ENCODE peak calls at places on chromosomes 3 and 15, in six cellular contexts. B, J, Z, D, O and R are unnamed samples.

GRCh38 chr15:50590288-50590687 is 43.8 kb upstream of the USP50 start:
- DNase-seq in B (no peak), J (no peak), Z (no peak), D (no peak), O (no peak), R (no peak)

GRCh38 chr3:148075829-148076716 is 621.6 kb upstream of the AGTR1 start:
- DNase-seq in B (peak; percentile 84), J (peak; percentile 68), Z (peak; percentile 13), D (peak; percentile 29), O (peak; percentile 27), R (no peak)

GRCh38 chr15:92578096-92578835 is 77.3 kb downstream of the FAM174B start:
- DNase-seq in B (no peak), J (no peak), Z (no peak), D (no peak), O (no peak), R (no peak)

GRCh38 chr15:49752517-49752916 is 131.7 kb downstream of the DTWD1 start:
- DNase-seq in B (no peak), J (no peak), Z (no peak), D (no peak), O (no peak), R (no peak)

GRCh38 chr3:48747015-48747615 is 30.1 kb upstream of the IP6K2 start:
- DNase-seq in B (peak; percentile 90), J (no peak), Z (no peak), D (no peak), O (no peak), R (no peak)

GRCh38 chr3:16060945-16061344 is 113.5 kb upstream of the GALNT15 start:
- DNase-seq in B (peak; percentile 32), J (no peak), Z (no peak), D (no peak), O (no peak), R (no peak)

GRCh38 chr15:52362497-52362896 is 66.9 kb upstream of the MYO5C start:
- DNase-seq in B (peak; percentile 9), J (no peak), Z (no peak), D (no peak), O (no peak), R (no peak)

GRCh38 chr3:111314146-111314873 is 227.7 kb upstream of the CD96 start:
- DNase-seq in B (no peak), J (no peak), Z (no peak), D (no peak), O (no peak), R (no peak)

GRCh38 chr3:120438971-120439370 is 11.8 kb downstream of the FSTL1 start:
- DNase-seq in B (no peak), J (no peak), Z (no peak), D (no peak), O (no peak), R (no peak)

GRCh38 chr3:60584250-60584649 is 667.0 kb downstream of the FHIT start:
- DNase-seq in B (no peak), J (no peak), Z (no peak), D (no peak), O (no peak), R (no peak)

GRCh38 chr3:100891033-100891432 is 102.2 kb downstream of the ABI3BP start:
- DNase-seq in B (no peak), J (peak; percentile 84), Z (no peak), D (no peak), O (no peak), R (no peak)

GRCh38 chr3:4730734-4731133 is 237.6 kb downstream of the ITPR1 start:
- DNase-seq in B (peak; percentile 68), J (no peak), Z (no peak), D (peak; percentile 54), O (no peak), R (no peak)

GRCh38 chr3:138875096-138875753 is 40.5 kb upstream of the PIK3CB start:
- DNase-seq in B (no peak), J (peak; percentile 43), Z (no peak), D (no peak), O (no peak), R (no peak)

GRCh38 chr15:75843618-75844610 is 667 bp downstream of the UBE2Q2 start:
- DNase-seq in B (peak; percentile 5), J (peak; percentile 71), Z (peak; percentile 58), D (peak; percentile 37), O (peak; percentile 55), R (peak; percentile 75)

GRCh38 chr15:42332331-42332730 is 27.0 kb upstream of the CAPN3 start:
- DNase-seq in B (no peak), J (no peak), Z (no peak), D (no peak), O (no peak), R (no peak)

GRCh38 chr3:122952509-122952908 is 75.1 kb downstream of the SEMA5B start:
- DNase-seq in B (no peak), J (no peak), Z (no peak), D (no peak), O (peak; percentile 27), R (no peak)